ENCODE peak calls at places on chromosome 1, in six cellular contexts. D, J, G, M, Z and X are unnamed samples. For H3K27me3 and H3K4me1, the result is how much of the 10 kb centered on the place peaks cover.

GRCh38 chr1:159705251-159705910 is 9.0 kb downstream of the CRP start:
- DNase-seq in D (no peak), J (no peak), G (no peak), M (no peak), Z (no peak), X (no peak)

GRCh38 chr1:56374026-56374974 is 205.1 kb downstream of the PLPP3 start:
- DNase-seq in D (no peak), J (peak), G (no peak), M (no peak), Z (no peak), X (no peak)

GRCh38 chr1:84883286-84883685 is 9.7 kb downstream of the LPAR3 start:
- DNase-seq in D (no peak), J (no peak), G (no peak), M (no peak), Z (no peak), X (no peak)

GRCh38 chr1:7738044-7738443 is 33.1 kb upstream of the VAMP3 start:
- DNase-seq in D (no peak), J (no peak), G (no peak), M (no peak), Z (no peak), X (no peak)

GRCh38 chr1:19336543-19336942 is 24.4 kb downstream of the SLC66A1 start:
- DNase-seq in D (no peak), J (peak), G (no peak), M (no peak), Z (no peak), X (no peak)

GRCh38 chr1:31798433-31799195 is 17.2 kb downstream of the SPOCD1 start:
- DNase-seq in D (no peak), J (peak), G (peak), M (peak), Z (no peak), X (no peak)

GRCh38 chr1:183139281-183139942 is 46.7 kb upstream of the LAMC2 start:
- DNase-seq in D (no peak), J (peak), G (no peak), M (no peak), Z (no peak), X (no peak)

GRCh38 chr1:18819986-18820790 is 39.3 kb downstream of the TAS1R2 start:
- DNase-seq in D (no peak), J (no peak), G (no peak), M (no peak), Z (no peak), X (no peak)

GRCh38 chr1:23590058-23590783 is 30.9 kb upstream of the ID3 start:
- DNase-seq in D (no peak), J (no peak), G (no peak), M (no peak), Z (no peak), X (no peak)

GRCh38 chr1:117967472-117967871 is 37.9 kb downstream of the WDR3 start:
- DNase-seq in D (no peak), J (peak), G (no peak), M (no peak), Z (no peak), X (no peak)

GRCh38 chr1:43973981-43974442 is 748 bp upstream of the ATP6V0B start:
- DNase-seq in D (no peak), J (no peak), G (no peak), M (no peak), Z (no peak), X (no peak)

GRCh38 chr1:58047265-58047858 is 499.2 kb downstream of the OMA1 start:
- DNase-seq in D (no peak), J (peak), G (no peak), M (no peak), Z (peak), X (peak)

GRCh38 chr1:21597754-21598153 is 71.4 kb downstream of the RAP1GAP start:
- DNase-seq in D (no peak), J (no peak), G (no peak), M (no peak), Z (no peak), X (no peak)
- H3K4me3 ChIP-seq in D (no peak), J (no peak), G (no peak), M (no peak), Z (no peak), X (no peak)

DNA sequence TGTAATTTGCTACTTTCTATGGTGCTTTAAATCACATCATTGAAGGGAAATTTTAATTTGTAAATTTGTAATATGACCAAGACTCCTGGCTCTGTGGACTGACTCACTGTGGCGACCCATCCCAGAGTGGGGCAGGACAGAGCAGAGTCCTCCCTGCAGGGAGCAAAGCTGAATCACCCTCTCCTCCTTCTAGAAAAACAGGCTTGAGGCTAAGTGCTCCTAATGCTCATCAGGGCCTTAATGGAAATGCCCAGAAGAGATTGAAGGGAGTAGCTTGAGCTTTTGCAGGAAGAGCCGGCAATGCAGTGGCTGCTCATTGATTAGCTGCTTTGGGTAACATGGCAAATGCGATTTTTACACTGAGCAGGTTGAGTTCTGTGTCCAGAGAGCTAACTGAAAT is 16.8 kb downstream of the S100A10 start:
- DNase-seq in D (no peak), J (no peak), G (no peak), M (no peak), Z (no peak), X (no peak)
- H3K27me3 ChIP-seq in D (under half), J (under half), G (under half), M (under half), Z (under half), X (under half)

GRCh38 chr1:221724931-221725605 is 16.8 kb downstream of the DUSP10 start:
- DNase-seq in D (no peak), J (no peak), G (no peak), M (peak), Z (no peak), X (no peak)
- H3K4me1 ChIP-seq in D (under half), J (under half), G (under half), M (under half), Z (under half), X (under half)

DNA sequence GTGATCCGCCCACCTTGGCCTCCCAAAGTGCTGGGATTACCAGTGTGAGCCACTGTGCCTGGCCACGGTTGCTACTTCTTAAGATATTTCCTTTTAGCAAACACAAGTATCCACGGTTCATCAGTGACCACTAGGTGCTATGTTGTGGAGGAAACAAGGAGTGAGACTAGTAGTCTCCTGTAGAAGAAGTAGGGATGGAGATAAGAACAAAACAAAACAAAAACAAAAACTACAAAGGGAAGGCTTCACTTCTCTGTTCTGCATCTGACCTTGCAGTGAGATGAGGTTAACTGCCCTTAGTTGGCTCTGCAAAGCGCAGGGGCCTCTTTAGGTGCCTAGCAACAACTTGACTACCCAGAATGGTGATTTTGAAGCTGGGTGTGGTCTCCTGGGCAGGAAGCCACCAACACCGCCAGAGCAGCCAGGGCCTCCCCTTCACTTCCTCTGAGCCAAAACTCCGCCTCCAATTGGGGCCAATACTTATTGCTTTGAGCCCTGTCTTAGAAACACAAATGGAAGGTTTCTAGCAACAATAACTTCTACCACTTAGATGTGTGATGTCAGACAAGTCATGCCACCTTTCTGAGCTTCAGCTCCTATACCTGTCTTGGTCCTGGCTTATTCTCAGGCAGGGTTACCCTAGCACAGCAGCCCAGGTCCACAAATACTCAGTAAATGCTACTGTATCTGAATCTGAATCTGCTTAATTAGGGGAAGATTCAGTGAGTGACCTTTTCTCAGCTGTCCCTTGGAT is 12.7 kb upstream of the CDC42 start:
- DNase-seq in D (peak), J (peak), G (no peak), M (peak), Z (peak), X (peak)
- H3K4me3 ChIP-seq in D (no peak), J (no peak), G (no peak), M (peak), Z (no peak), X (no peak)

DNA sequence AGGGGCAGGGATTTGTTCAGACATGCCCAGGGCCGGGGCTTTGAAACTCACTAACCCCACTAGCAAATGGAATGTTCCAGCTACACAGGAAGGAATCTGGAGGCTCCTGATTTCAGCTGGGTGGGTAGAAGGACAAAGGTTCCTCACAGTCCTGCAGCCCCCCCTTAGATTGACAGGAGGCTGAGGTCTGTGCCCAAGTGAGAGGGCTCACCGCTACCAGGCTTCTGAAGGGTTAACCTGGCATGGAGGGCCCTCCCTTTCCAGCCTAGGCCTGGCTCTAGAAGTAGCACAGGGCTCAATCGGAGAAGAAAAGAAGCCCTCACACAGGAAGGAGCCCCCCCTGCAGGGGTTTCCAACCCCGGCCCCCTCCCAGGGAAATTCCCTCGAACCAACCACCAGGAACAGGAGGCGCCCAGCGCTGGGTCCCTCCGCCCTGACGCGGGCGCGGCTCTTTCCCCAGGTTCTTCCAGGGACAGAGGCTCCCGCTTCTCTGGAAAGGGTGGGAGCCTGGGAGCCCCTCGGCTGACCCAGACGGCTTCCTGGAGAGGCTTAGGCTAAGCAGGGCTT is 3.3 kb downstream of the EPHA2 start:
- DNase-seq in D (no peak), J (peak), G (no peak), M (no peak), Z (no peak), X (no peak)
- H3K27me3 ChIP-seq in D (under half), J (under half), G (under half), M (under half), Z (under half), X (under half)

GRCh38 chr1:41372600-41372993 is 11.4 kb downstream of the FOXO6 start:
- DNase-seq in D (no peak), J (no peak), G (no peak), M (no peak), Z (no peak), X (no peak)

GRCh38 chr1:41370756-41371420 is 9.7 kb downstream of the FOXO6 start:
- DNase-seq in D (peak), J (no peak), G (no peak), M (no peak), Z (no peak), X (no peak)

GRCh38 chr1:41373373-41373772 is 12.1 kb downstream of the FOXO6 start:
- DNase-seq in D (no peak), J (no peak), G (no peak), M (no peak), Z (no peak), X (no peak)

GRCh38 chr1:41370225-41370624 is 9.0 kb downstream of the FOXO6 start:
- DNase-seq in D (no peak), J (no peak), G (no peak), M (no peak), Z (no peak), X (no peak)

DNA sequence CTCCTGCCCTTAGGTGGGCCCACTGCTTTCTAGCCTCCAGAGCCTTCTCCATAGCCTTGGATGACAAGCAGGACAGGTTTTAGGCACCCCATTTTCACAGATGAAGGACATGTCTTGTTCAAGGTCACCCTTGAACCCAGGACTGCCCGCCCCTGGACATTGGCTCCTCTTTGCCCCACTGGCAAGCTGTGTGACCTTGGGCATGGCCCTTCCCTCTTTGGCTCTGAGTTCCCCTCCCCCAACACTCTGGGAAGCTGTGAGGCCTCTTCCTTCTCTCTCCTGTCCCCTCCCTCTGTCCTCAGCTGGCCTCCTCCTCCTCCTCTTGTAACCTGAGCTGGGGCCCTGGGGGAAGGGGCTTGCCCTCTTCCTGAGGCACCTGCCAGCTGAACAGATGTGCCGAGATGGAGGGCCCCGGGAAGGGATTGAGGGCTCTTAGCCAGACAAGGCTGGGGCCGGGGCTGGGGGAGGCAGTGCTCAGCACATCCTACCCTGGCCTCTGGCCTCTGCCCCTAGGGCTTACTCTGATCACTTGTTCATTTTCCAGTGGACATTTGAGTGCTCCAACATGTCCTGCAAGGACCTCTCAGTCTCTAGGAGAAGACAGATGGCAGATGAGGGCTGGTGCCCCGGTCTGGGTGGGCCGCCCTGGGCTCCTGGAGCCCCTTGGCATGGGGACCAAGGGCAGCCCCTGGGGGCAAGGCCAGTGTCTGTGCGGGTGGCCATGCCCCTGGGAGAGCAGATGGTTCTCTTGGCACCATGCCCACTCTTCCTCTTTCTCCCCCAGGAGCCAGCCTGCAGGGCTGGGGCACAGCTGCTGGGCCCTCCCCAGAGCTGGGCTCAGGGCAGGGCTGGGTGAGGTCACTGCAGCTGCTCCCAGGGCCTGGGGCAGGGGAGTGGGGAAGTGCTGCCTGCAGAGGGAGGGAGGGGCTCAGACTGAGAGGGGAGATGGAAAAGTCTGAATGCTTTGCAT is 10.7 kb downstream of the FOXO6 start:
- DNase-seq in D (peak), J (no peak), G (no peak), M (no peak), Z (no peak), X (peak)
- H3K4me1 ChIP-seq in D (under half), J (under half), G (under half), M (under half), Z (under half), X (under half)